ENCODE peak calls at places on chromosome 13, in five cellular contexts. Q, I, C, L and Y are unnamed samples.
A peak's percentile ranks its signal among the peaks of the same experiment; 100 is the strongest.

GRCh38 chr13:39485314-39485700 is 117.7 kb downstream of the LHFPL6 start:
- DNase-seq in Q (no peak), I (no peak), C (no peak), L (peak; percentile 34), Y (no peak)

GRCh38 chr13:48265217-48265815 is 32.3 kb downstream of the ITM2B start:
- DNase-seq in Q (no peak), I (no peak), C (no peak), L (no peak), Y (no peak)

GRCh38 chr13:109687559-109688448 is 98.6 kb downstream of the IRS2 start:
- DNase-seq in Q (peak; percentile 63), I (peak; percentile 22), C (no peak), L (no peak), Y (no peak)

GRCh38 chr13:50955212-50955611 is 45.6 kb downstream of the RNASEH2B start:
- DNase-seq in Q (no peak), I (no peak), C (no peak), L (no peak), Y (no peak)

GRCh38 chr13:25248071-25248470 is 39.2 kb downstream of the MTMR6 start:
- DNase-seq in Q (no peak), I (no peak), C (no peak), L (no peak), Y (no peak)

GRCh38 chr13:99948907-99949656 is 22.5 kb downstream of the ZIC5 start:
- DNase-seq in Q (no peak), I (no peak), C (no peak), L (no peak), Y (no peak)

GRCh38 chr13:49996166-49996915 is 501 bp upstream of the TRIM13 start:
- DNase-seq in Q (peak; percentile 98), I (peak; percentile 97), C (peak; percentile 82), L (peak; percentile 98), Y (peak; percentile 96)

GRCh38 chr13:111201304-111201940 is 86.3 kb downstream of the ARHGEF7 start:
- DNase-seq in Q (no peak), I (no peak), C (no peak), L (no peak), Y (no peak)

GRCh38 chr13:42892760-42893159 is 99.3 kb downstream of the EPSTI1 start:
- DNase-seq in Q (no peak), I (no peak), C (peak; percentile 59), L (peak; percentile 76), Y (no peak)

GRCh38 chr13:29969286-29969685 is 118.9 kb upstream of the UBL3 start:
- DNase-seq in Q (no peak), I (no peak), C (peak; percentile 74), L (peak; percentile 93), Y (no peak)

DNA sequence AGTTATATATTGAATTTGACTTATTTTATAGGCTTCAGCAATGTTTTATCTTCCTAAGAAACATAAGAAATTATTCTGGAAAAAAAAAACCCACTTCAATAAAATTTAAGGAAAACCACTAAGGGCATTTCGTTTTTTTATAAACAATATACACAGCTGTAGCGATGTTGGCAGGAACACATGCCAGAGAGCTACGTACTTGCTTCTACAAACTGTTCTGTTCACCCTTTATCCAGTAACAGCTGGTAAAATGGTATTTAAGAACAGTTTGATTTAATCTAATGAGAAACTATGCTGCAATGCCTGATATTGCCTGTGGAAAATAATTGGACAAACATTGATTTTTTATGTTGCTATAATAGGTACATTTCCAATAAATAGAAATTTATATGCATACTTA is 137.2 kb upstream of the DACH1 start:
- DNase-seq in Q (no peak), I (no peak), C (no peak), L (no peak), Y (no peak)
- TF ChIP-seq EZH2phosphoT487 in Q (no peak), I (no peak), C (no peak), L (no peak), Y (no peak)

GRCh38 chr13:103289661-103290060 is 223.4 kb upstream of the SLC10A2 start:
- DNase-seq in Q (no peak), I (no peak), C (no peak), L (no peak), Y (no peak)
- TF ChIP-seq EZH2phosphoT487 in Q (no peak), I (no peak), C (no peak), L (no peak), Y (no peak)

GRCh38 chr13:105084931-105085330 is 1450.5 kb downstream of the EFNB2 start:
- DNase-seq in Q (no peak), I (no peak), C (no peak), L (no peak), Y (no peak)

GRCh38 chr13:105087941-105088340 is 1447.5 kb downstream of the EFNB2 start:
- DNase-seq in Q (no peak), I (peak; percentile 9), C (no peak), L (no peak), Y (peak; percentile 39)

GRCh38 chr13:105083986-105084385 is 1451.5 kb downstream of the EFNB2 start:
- DNase-seq in Q (no peak), I (no peak), C (no peak), L (no peak), Y (no peak)
- TF ChIP-seq EZH2phosphoT487 in Q (no peak), I (no peak), C (no peak), L (no peak), Y (no peak)

DNA sequence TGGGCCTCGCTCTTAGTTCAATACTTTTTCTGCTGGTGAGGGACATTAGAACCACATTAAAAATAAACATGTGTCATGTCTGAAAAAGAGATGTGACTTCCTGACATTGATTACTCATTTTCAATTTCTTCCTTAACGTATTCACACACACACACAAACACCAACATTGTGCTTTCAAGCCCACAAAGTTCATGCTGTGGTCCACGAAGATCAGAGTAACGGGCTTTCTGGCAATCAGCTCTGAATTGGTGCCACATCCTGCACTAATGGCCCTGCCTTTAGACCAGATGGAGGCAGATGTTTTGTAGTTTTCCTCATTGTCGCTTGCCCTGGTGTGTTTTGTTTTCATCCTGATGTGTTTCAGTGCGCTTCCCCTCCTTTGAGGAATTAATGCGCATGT is 47.9 kb upstream of the POMP start:
- DNase-seq in Q (no peak), I (no peak), C (no peak), L (no peak), Y (no peak)
- TF ChIP-seq EZH2phosphoT487 in Q (no peak), I (no peak), C (no peak), L (no peak), Y (no peak)

GRCh38 chr13:75432811-75433244 is 49.1 kb downstream of the TBC1D4 start:
- DNase-seq in Q (no peak), I (no peak), C (peak; percentile 77), L (no peak), Y (no peak)
- TF ChIP-seq EZH2phosphoT487 in Q (no peak), I (no peak), C (no peak), L (no peak), Y (no peak)

GRCh38 chr13:93341517-93341916 is 114.9 kb downstream of the GPC6 start:
- DNase-seq in Q (no peak), I (no peak), C (no peak), L (no peak), Y (no peak)

GRCh38 chr13:93339550-93339949 is 112.9 kb downstream of the GPC6 start:
- DNase-seq in Q (no peak), I (no peak), C (no peak), L (no peak), Y (no peak)

GRCh38 chr13:93338030-93338429 is 111.4 kb downstream of the GPC6 start:
- DNase-seq in Q (no peak), I (no peak), C (no peak), L (no peak), Y (no peak)

GRCh38 chr13:93336733-93337132 is 110.1 kb downstream of the GPC6 start:
- DNase-seq in Q (no peak), I (no peak), C (no peak), L (no peak), Y (no peak)

GRCh38 chr13:93338906-93339305 is 112.3 kb downstream of the GPC6 start:
- DNase-seq in Q (no peak), I (no peak), C (peak; percentile 49), L (peak; percentile 15), Y (no peak)
- TF ChIP-seq EZH2phosphoT487 in Q (no peak), I (no peak), C (no peak), L (no peak), Y (no peak)

GRCh38 chr13:80873589-80873988 is 532.7 kb upstream of the SPRY2 start:
- DNase-seq in Q (no peak), I (no peak), C (peak; percentile 7), L (no peak), Y (no peak)

GRCh38 chr13:80870186-80870585 is 529.3 kb upstream of the SPRY2 start:
- DNase-seq in Q (no peak), I (no peak), C (no peak), L (no peak), Y (no peak)

GRCh38 chr13:80877209-80877943 is 536.5 kb upstream of the SPRY2 start:
- DNase-seq in Q (no peak), I (no peak), C (no peak), L (no peak), Y (no peak)

DNA sequence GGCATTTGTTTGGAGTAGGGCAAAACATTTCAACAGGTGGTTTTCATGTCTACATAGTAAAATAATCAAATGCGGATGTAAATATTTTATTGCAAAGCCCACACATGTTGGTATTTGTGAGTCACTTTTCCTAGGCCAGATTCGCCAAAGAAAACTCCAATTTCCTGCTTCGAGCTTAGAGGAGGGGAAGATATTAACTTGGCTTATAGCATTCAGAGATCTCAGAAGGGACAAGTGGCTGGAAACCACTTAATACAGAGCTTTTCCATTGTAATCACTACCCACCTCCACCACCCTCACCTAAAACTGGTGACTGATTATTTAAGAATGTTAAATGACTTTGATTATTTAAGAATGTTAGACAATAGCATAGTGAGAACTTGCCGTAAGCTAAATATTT is 530.6 kb upstream of the SPRY2 start:
- DNase-seq in Q (no peak), I (no peak), C (peak; percentile 82), L (no peak), Y (no peak)
- TF ChIP-seq EZH2phosphoT487 in Q (no peak), I (no peak), C (no peak), L (no peak), Y (no peak)

GRCh38 chr13:31023126-31023525 is 90.7 kb downstream of the TEX26 start:
- DNase-seq in Q (no peak), I (no peak), C (no peak), L (no peak), Y (no peak)

GRCh38 chr13:31022491-31022890 is 90.0 kb downstream of the TEX26 start:
- DNase-seq in Q (no peak), I (no peak), C (no peak), L (no peak), Y (no peak)

GRCh38 chr13:31029129-31029528 is 96.7 kb downstream of the TEX26 start:
- DNase-seq in Q (no peak), I (no peak), C (no peak), L (peak; percentile 17), Y (no peak)

GRCh38 chr13:31031482-31031881 is 99.0 kb downstream of the TEX26 start:
- DNase-seq in Q (no peak), I (no peak), C (no peak), L (no peak), Y (no peak)

GRCh38 chr13:31027136-31027535 is 94.7 kb downstream of the TEX26 start:
- DNase-seq in Q (no peak), I (no peak), C (no peak), L (no peak), Y (no peak)
- TF ChIP-seq EZH2phosphoT487 in Q (no peak), I (no peak), C (no peak), L (no peak), Y (no peak)